ENCODE peak calls at places on chromosomes 5 and 9, in five cellular contexts. O is HepG2, Q is H1, Y is K562, P is GM12878. A is an unnamed sample.

GRCh38 chr9:2623046-2623865 is 1.7 kb downstream of the VLDLR start:
- DNase-seq in P (no peak), Y (no peak), O (peak; percentile 33), Q (peak; percentile 74), A (no peak)

GRCh38 chr9:134698587-134699342 is 57.2 kb downstream of the COL5A1 start:
- DNase-seq in Y (peak; percentile 77), O (peak; percentile 50), Q (peak; percentile 95), P (no peak), A (peak; percentile 39)

GRCh38 chr9:17725399-17726010 is 146.6 kb downstream of the SH3GL2 start:
- DNase-seq in Y (no peak), P (no peak), O (no peak), Q (no peak), A (no peak)

GRCh38 chr9:126327750-126328120 is 1.1 kb downstream of the MVB12B start:
- DNase-seq in Y (no peak), O (no peak), Q (no peak), P (no peak), A (no peak)

GRCh38 chr9:126377521-126377920 is 50.9 kb downstream of the MVB12B start:
- DNase-seq in Q (no peak), Y (no peak), O (no peak), P (no peak), A (no peak)

GRCh38 chr9:22238809-22239684 is 207.6 kb upstream of the DMRTA1 start:
- DNase-seq in P (no peak), Q (no peak), Y (no peak), O (peak; percentile 40), A (peak; percentile 37)

GRCh38 chr9:110815361-110815760 is 146.8 kb downstream of the MUSK start:
- DNase-seq in P (no peak), O (no peak), Y (no peak), Q (no peak), A (no peak)

GRCh38 chr9:73180373-73180772 is 28.7 kb downstream of the ANXA1 start:
- DNase-seq in Q (no peak), Y (no peak), P (no peak), O (no peak), A (no peak)

GRCh38 chr9:106324071-106324470 is 538.9 kb upstream of the ZNF462 start:
- DNase-seq in O (no peak), Y (no peak), Q (no peak), P (no peak), A (no peak)

GRCh38 chr9:15423328-15423985 is 781 bp downstream of the SNAPC3 start:
- DNase-seq in O (no peak), P (no peak), Q (no peak), Y (no peak), A (no peak)

GRCh38 chr9:126723807-126724172 is 81.0 kb upstream of the ZBTB43 start:
- DNase-seq in P (no peak), O (no peak), Q (peak; percentile 60), Y (no peak), A (no peak)

GRCh38 chr9:98917691-98918487 is 25.8 kb upstream of the COL15A1 start:
- DNase-seq in Q (no peak), O (no peak), P (no peak), Y (no peak), A (no peak)

GRCh38 chr9:73183917-73184861 is 32.5 kb downstream of the ANXA1 start:
- DNase-seq in O (peak; percentile 21), Q (no peak), Y (no peak), P (no peak), A (peak; percentile 38)

GRCh38 chr5:179306191-179307005 is 38.9 kb downstream of the ADAMTS2 start:
- DNase-seq in Q (no peak), P (no peak), Y (no peak), O (no peak), A (no peak)

DNA sequence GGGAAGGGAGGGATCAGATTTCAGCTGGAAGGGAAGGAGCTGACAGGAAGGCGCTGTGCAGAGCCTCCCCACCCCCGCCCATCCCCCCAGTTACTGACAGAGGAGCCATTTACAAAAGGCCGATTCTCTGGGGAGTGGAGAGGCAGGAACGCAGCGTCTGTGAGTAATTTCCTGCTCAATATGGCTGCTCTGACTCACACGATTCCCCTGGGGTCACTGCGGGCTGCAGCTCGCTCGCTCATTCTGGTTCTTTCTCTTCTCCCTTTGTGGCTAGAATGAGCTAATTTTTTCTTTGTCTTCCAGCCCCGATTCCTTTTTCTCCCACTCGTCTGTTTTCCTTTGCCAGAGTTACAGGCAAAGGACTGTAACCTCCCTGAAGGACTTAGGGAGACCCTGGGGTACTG is 28.8 kb downstream of the PTPA start:
- DNase-seq in O (peak; percentile 94), Y (peak; percentile 61), P (peak; percentile 93), Q (no peak), A (peak; percentile 95)
- TF ChIP-seq POLR2A in O (peak; percentile 75), Y (peak; percentile 55), P (peak; percentile 68), Q (peak; percentile 83), A (no peak)

GRCh38 chr9:108468364-108468763 is 387.4 kb downstream of the ACTL7B start:
- DNase-seq in Y (peak; percentile 35), O (no peak), P (no peak), Q (peak; percentile 84), A (peak; percentile 54)
- TF ChIP-seq CTCF in Y (peak; percentile 72), O (peak; percentile 25), P (peak; percentile 42), Q (no peak), A (peak; percentile 75)

GRCh38 chr5:172453206-172453985 is 929 bp downstream of the SH3PXD2B start:
- DNase-seq in Q (peak; percentile 72), Y (peak; percentile 30), P (no peak), O (peak; percentile 49), A (peak; percentile 24)
- TF ChIP-seq SRF in Q (no peak), Y (no peak), P (no peak), O (no peak), A (no peak)

GRCh38 chr5:140696891-140697492 is 3.3 kb upstream of the ZMAT2 start:
- DNase-seq in P (no peak), O (no peak), Q (no peak), Y (no peak), A (no peak)

GRCh38 chr5:140700177-140701144 is at the start of gene ZMAT2:
- DNase-seq in Y (peak; percentile 94), P (peak; percentile 96), O (peak; percentile 97), Q (peak; percentile 87), A (peak; percentile 98)
- TF ChIP-seq POLR2A in Y (peak; percentile 93), P (peak; percentile 88), O (peak; percentile 72), Q (peak; percentile 90), A (no peak)

DNA sequence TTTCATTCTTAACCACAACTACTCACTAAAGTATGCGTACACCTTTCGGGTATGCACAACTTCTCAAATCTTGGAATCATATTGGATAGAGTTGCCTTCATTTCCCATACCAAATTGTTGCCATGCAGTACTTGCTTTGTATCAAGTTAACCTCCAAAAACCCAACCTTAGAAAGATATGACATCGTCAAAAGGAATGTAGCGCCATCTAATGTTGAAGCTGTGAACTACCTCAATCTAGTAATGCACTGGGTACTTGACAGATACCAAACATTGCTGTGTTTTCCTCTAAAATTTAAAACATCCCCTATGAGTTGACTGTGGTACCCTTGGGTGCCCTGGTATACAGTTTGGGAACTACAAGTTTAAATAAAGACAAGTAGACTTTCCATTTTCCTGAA is 318.4 kb downstream of the ARL15 start:
- DNase-seq in Y (peak; percentile 15), P (peak; percentile 3), O (no peak), Q (no peak), A (no peak)
- TF ChIP-seq CTCF in Y (peak; percentile 52), P (peak; percentile 47), O (peak; percentile 53), Q (no peak), A (peak; percentile 69)

GRCh38 chr9:77649109-77649812 is 1.1 kb upstream of the GNA14 start:
- DNase-seq in O (peak; percentile 19), P (no peak), Y (no peak), Q (no peak), A (peak; percentile 10)
- TF ChIP-seq SRF in O (no peak), P (no peak), Y (no peak), Q (no peak), A (no peak)

DNA sequence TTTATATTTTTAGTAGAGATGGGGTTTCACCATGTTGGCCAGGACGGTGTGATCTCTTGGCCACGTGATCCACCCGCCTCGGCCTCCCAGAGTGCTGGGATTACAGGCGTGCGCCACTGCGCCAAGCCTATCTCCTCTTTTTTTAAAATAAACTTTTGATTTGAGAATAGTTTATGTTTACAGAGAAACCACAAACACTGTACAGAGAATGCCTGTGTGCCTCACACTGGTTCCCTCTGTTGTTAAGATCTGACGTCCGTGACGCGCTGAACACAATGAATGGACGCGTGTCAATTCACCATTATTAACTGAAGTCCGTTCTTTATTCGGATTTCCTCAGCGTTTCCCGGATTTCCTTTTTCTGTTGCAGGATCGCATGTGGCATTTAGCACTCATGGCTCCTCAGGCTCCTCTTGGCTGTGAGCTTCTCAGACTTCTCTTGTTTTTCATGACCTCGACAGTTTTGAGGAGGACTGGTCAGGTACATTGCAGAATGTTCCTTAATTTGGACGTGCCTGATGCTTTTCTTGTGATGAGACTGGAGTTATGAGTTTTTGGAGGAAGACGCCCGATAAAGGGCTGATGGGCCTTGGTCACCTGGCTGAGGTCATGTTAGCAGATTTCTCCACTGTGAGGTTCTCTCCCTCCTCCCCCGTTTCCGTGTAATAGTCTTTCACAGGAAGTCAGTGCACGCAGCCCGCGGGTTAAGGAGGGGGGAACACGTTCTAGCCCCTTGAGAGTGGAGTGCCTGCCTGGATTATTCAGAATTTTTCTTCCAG is 69.6 kb downstream of the ANKRD33B start:
- DNase-seq in Y (no peak), O (no peak), P (no peak), Q (no peak), A (no peak)
- TF ChIP-seq POLR2A in Y (no peak), O (no peak), P (peak; percentile 19), Q (no peak), A (no peak)

GRCh38 chr9:131181091-131181681 is 55.8 kb downstream of the NUP214 start:
- DNase-seq in Y (peak; percentile 81), Q (no peak), O (no peak), P (no peak), A (no peak)
- TF ChIP-seq CTCF in Y (no peak), Q (no peak), O (no peak), P (peak; percentile 19), A (no peak)

DNA sequence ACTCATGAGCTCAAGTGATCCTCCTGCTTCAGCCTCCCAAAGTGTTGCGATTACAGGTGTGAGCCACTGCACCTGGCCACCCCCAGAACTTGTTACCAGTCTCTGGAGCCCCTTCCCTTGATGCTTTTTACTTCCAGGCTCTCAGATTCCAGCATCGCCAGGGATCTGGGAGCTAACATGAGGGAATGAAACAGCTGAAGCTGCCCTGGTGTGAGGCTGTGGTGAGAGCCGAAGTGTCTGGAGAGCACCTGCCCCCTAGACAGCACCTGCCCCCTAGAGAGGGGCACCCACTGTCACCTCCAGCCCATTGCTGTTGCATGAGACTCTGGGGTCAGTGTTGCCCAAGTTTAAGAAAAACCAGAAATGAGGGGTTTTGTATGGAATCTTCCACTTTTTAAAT is 124.3 kb upstream of the SAP30L start:
- DNase-seq in Q (no peak), O (no peak), Y (no peak), P (no peak), A (no peak)
- TF ChIP-seq SRF in Q (no peak), O (no peak), Y (no peak), P (no peak), A (no peak)

DNA sequence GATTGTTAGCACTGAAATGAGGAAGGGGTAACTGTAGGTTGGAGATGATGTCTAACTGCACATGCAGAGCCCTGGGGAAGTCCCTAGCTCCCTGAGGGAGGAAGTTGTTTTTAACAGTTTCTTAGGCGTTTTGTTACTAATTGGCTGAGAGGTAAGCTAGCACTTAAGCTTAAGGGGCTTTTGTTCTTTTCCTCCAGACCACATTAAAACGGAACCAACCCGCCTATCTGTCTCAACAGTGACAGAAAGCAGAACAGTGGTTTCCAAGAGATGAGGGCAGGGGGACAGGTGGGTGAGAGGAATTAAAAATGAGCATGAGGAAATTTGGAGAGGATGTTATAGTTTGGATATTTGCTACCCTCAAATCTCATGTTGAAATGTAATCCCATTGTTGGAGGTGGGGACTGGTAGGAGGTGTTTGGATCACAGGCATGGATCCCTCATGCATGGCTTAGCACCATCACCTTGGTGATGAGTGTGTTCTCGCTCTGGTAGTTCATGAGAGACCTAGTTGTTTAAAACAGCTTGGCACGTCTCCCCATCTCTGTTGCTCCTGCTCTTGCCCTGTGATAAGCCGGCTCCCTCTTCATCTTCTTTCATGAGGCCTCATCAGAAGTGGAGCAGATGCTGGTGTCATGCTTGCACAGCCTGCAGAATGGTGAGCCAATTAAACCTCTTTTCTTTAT is 38.9 kb downstream of the LYRM7 start:
- DNase-seq in Y (no peak), Q (no peak), P (peak; percentile 94), O (no peak), A (no peak)
- TF ChIP-seq POLR2A in Y (no peak), Q (no peak), P (peak; percentile 71), O (no peak), A (no peak)